ENCODE peak calls at places on chromosomes 4 and X, in nine cellular contexts. D, P, V, I, Q, J, B, K and H are unnamed samples.

GRCh38 chr4:2598661-2599654 is 62.5 kb downstream of the FAM193A start:
- DNase-seq in D (peak; percentile 18), B (no peak), P (no peak), K (peak; percentile 64), V (peak; percentile 80), Q (peak; percentile 23), J (no peak), I (no peak), H (peak; percentile 75)

GRCh38 chrX:54695231-54695630 is 102.8 kb downstream of the ITIH6 start:
- DNase-seq in P (peak; percentile 6), J (no peak), Q (no peak), K (no peak), V (no peak), I (no peak), B (no peak), D (peak; percentile 1), H (no peak)

GRCh38 chrX:141642979-141643378 is 53.5 kb downstream of the SPANXA2 start:
- DNase-seq in I (no peak), J (no peak), K (no peak), V (no peak), Q (no peak), P (peak; percentile 31), B (no peak), D (peak; percentile 23), H (no peak)

GRCh38 chr4:6641971-6642320 is 1.5 kb downstream of the MRFAP1 start:
- DNase-seq in K (no peak), J (no peak), B (no peak), V (no peak), Q (no peak), I (no peak), P (peak; percentile 32), D (no peak), H (peak; percentile 74)

GRCh38 chr4:78152795-78153194 is 95.7 kb downstream of the FRAS1 start:
- DNase-seq in Q (no peak), D (no peak), K (no peak), J (no peak), I (no peak), P (no peak), B (no peak), V (no peak), H (no peak)

GRCh38 chr4:83605744-83606172 is 69.8 kb downstream of the GPAT3 start:
- DNase-seq in K (no peak), P (no peak), I (no peak), V (peak; percentile 24), D (no peak), B (no peak), Q (no peak), J (no peak), H (no peak)

GRCh38 chr4:123599920-123600394 is 203.4 kb downstream of the SPRY1 start:
- DNase-seq in I (peak; percentile 56), Q (peak; percentile 75), V (peak; percentile 90), B (peak; percentile 73), K (peak; percentile 88), D (peak; percentile 17), J (no peak), P (peak; percentile 24), H (peak; percentile 75)

GRCh38 chr4:119729815-119730643 is 101.4 kb upstream of the PDE5A start:
- DNase-seq in D (peak; percentile 93), Q (peak; percentile 58), K (no peak), B (no peak), P (peak; percentile 95), V (no peak), I (no peak), J (peak; percentile 84), H (no peak)

GRCh38 chr4:186644737-186645261 is 78.9 kb downstream of the FAT1 start:
- DNase-seq in I (no peak), B (no peak), J (no peak), D (peak; percentile 41), Q (no peak), K (no peak), V (no peak), P (peak; percentile 13), H (no peak)

GRCh38 chrX:2967584-2967983 is 38.4 kb upstream of the ARSD start:
- DNase-seq in D (no peak), P (no peak), K (no peak), V (no peak), J (no peak), B (no peak), Q (no peak), I (no peak), H (no peak)
- H3K4me3 ChIP-seq in D (no peak overlapping the region), P (peak overlapping the region; percentile 14), K (no peak overlapping the region), V (no peak overlapping the region), J (no peak overlapping the region), B (no peak overlapping the region), Q (no peak overlapping the region), I (peak overlapping the region; percentile 19), H (no peak overlapping the region)

DNA sequence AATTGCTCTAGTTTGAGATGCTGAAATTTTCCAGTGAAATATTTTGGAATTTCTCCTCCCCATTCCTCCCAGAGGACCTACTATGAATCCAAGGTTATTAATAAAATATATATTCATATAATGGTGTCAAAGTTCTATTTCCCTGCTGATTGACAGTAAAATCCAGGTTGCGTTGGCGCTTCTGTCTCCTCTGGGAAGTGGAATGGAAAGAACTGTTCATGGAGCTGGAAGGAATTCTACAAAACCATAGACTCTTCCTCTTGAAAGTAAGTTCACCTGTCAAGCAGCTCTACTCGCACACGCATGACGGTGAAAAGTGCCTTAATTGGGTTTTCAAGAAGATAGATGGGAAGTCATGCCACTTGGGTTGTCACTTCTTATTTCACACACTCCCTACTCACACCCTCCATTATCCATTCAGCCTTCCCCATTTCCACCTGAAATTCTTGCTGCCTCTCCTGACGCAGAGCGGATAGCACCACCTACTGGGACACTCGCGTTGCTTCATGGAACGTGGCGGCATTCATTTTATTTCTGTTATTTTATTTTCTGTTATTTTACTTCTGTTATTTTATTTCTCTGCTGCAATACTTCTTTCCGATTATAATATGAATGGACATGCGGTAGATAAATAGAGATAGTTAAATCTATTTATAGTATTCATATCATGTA is 351.5 kb downstream of the NLGN4X start:
- DNase-seq in B (no peak), P (peak; percentile 5), I (no peak), V (peak; percentile 5), K (no peak), D (no peak), J (no peak), Q (peak; percentile 20), H (no peak)
- TF ChIP-seq CTCF in B (no peak), P (peak; percentile 51), I (no peak), V (peak; percentile 17), K (peak; percentile 46), D (no peak), J (no peak), Q (peak; percentile 67), H (no peak)

GRCh38 chrX:40101430-40101802 is 3.7 kb upstream of the BCOR start:
- DNase-seq in Q (no peak), B (no peak), D (no peak), P (no peak), J (no peak), K (no peak), V (no peak), I (no peak), H (no peak)

GRCh38 chrX:40100141-40100536 is 2.4 kb upstream of the BCOR start:
- DNase-seq in B (no peak), K (peak; percentile 71), V (peak; percentile 42), Q (no peak), I (no peak), J (no peak), D (no peak), P (no peak), H (no peak)

GRCh38 chrX:40099046-40099968 is 1.5 kb upstream of the BCOR start:
- DNase-seq in P (peak; percentile 40), V (peak; percentile 85), D (no peak), I (no peak), B (peak; percentile 63), J (no peak), Q (peak; percentile 56), K (peak; percentile 72), H (no peak)

GRCh38 chrX:40102393-40103381 is 4.9 kb upstream of the BCOR start:
- DNase-seq in J (no peak), I (no peak), P (no peak), Q (no peak), V (no peak), B (no peak), K (peak; percentile 64), D (no peak), H (no peak)

GRCh38 chrX:40100537-40101429 is 3.0 kb upstream of the BCOR start:
- DNase-seq in P (no peak), V (no peak), I (no peak), J (no peak), D (no peak), K (no peak), B (no peak), Q (no peak), H (no peak)
- H3K4me3 ChIP-seq in P (no peak overlapping the region), V (no peak overlapping the region), I (no peak overlapping the region), J (no peak overlapping the region), D (no peak overlapping the region), K (no peak overlapping the region), B (no peak overlapping the region), Q (no peak overlapping the region), H (no peak overlapping the region)

GRCh38 chr4:85611661-85612060 is 136.7 kb downstream of the ARHGAP24 start:
- DNase-seq in B (no peak), P (no peak), K (no peak), J (no peak), I (no peak), D (no peak), Q (no peak), V (no peak), H (no peak)

GRCh38 chr4:85606505-85606904 is 131.6 kb downstream of the ARHGAP24 start:
- DNase-seq in J (no peak), P (no peak), I (no peak), B (no peak), D (no peak), V (no peak), Q (peak; percentile 23), K (no peak), H (no peak)

GRCh38 chr4:85613901-85614300 is 139.0 kb downstream of the ARHGAP24 start:
- DNase-seq in B (no peak), I (no peak), P (no peak), D (no peak), J (no peak), V (no peak), K (no peak), Q (no peak), H (no peak)

GRCh38 chr4:85607624-85608023 is 132.7 kb downstream of the ARHGAP24 start:
- DNase-seq in J (no peak), I (no peak), V (peak; percentile 80), P (no peak), K (no peak), B (no peak), D (no peak), Q (peak; percentile 72), H (no peak)

GRCh38 chr4:85610450-85610849 is 135.5 kb downstream of the ARHGAP24 start:
- DNase-seq in J (no peak), P (no peak), Q (no peak), V (peak; percentile 90), K (no peak), D (no peak), B (no peak), I (no peak), H (no peak)
- TF ChIP-seq CTCF in J (no peak), P (no peak), Q (no peak), V (no peak), K (no peak), D (no peak), B (no peak), I (no peak), H (no peak)